ENCODE peak calls at places on chromosomes 1 and 21, in six cellular contexts. T is GM10248; V is activated CD8-positive, alpha-beta T cell treated with anti-CD3 and anti-CD28 coated beads for 36 hours; P is cardiac fibroblast; X is AG09319; Z is heart left ventricle. K is an unnamed sample.

GRCh38 chr1:211643324-211644212 is 31.9 kb downstream of the NEK2 start:
- DNase-seq in Z (no peak), X (no peak), T (peak), V (peak), P (no peak), K (peak)

GRCh38 chr1:204703826-204704612 is 18.5 kb upstream of the LRRN2 start:
- DNase-seq in P (no peak), X (no peak), Z (no peak), V (no peak), T (no peak), K (no peak)

GRCh38 chr21:46322351-46323226 is 1.1 kb downstream of the C21orf58 start:
- DNase-seq in V (peak), P (peak), T (no peak), Z (no peak), X (no peak), K (no peak)

GRCh38 chr1:63122051-63122450 is 200.3 kb upstream of the FOXD3 start:
- DNase-seq in T (peak), V (no peak), Z (no peak), X (no peak), P (no peak), K (no peak)

GRCh38 chr21:31917108-31917507 is 44.3 kb downstream of the HUNK start:
- DNase-seq in P (no peak), T (no peak), X (no peak), Z (no peak), V (no peak), K (no peak)

GRCh38 chr1:212456166-212456528 is 23.4 kb downstream of the NENF start:
- DNase-seq in T (no peak), Z (no peak), V (no peak), X (no peak), P (peak), K (no peak)

GRCh38 chr1:211133393-211133840 is 531 bp downstream of the KCNH1 start:
- DNase-seq in Z (no peak), X (no peak), P (no peak), V (peak), T (no peak), K (no peak)

GRCh38 chr21:43903451-43904091 is 38.5 kb downstream of the AGPAT3 start:
- DNase-seq in Z (peak), T (no peak), X (no peak), P (no peak), V (no peak), K (no peak)

GRCh38 chr1:15177710-15178166 is 24.2 kb downstream of the TMEM51 start:
- DNase-seq in V (no peak), T (no peak), Z (no peak), P (no peak), X (no peak), K (no peak)

GRCh38 chr1:117095237-117095636 is 26.3 kb downstream of the TRIM45 start:
- DNase-seq in V (no peak), P (no peak), Z (no peak), T (no peak), X (peak), K (no peak)

GRCh38 chr1:203410117-203410900 is 59.4 kb upstream of the FMOD start:
- DNase-seq in X (no peak), Z (no peak), P (no peak), V (no peak), T (no peak), K (no peak)

GRCh38 chr1:221429262-221429661 is 312.6 kb downstream of the DUSP10 start:
- DNase-seq in V (no peak), Z (no peak), X (no peak), T (no peak), P (peak), K (no peak)

GRCh38 chr1:173424786-173425407 is 52.2 kb upstream of the PRDX6 start:
- DNase-seq in P (no peak), Z (no peak), V (no peak), X (no peak), T (no peak), K (no peak)

GRCh38 chr1:156119503-156120209 is 5.1 kb downstream of the LMNA start:
- DNase-seq in Z (no peak), X (no peak), P (peak), V (no peak), T (no peak), K (peak)

GRCh38 chr1:204400893-204401510 is 10.6 kb downstream of the PPP1R15B start:
- DNase-seq in P (no peak), T (no peak), V (no peak), X (no peak), Z (no peak), K (no peak)

GRCh38 chr1:167490765-167491164 is 27.6 kb downstream of the CD247 start:
- DNase-seq in P (no peak), X (no peak), Z (no peak), T (no peak), V (no peak), K (no peak)

GRCh38 chr21:44475266-44475665 is 20.0 kb downstream of the LRRC3 start:
- DNase-seq in P (no peak), Z (no peak), T (no peak), X (no peak), V (no peak), K (no peak)

GRCh38 chr1:15455522-15455921 is 1.0 kb upstream of the CELA2A start:
- DNase-seq in P (peak), V (no peak), T (no peak), X (peak), Z (no peak), K (no peak)

GRCh38 chr1:219713981-219714381 is 101.1 kb upstream of the ZC3H11B start:
- DNase-seq in Z (no peak), P (peak), X (no peak), T (no peak), V (no peak), K (no peak)

GRCh38 chr1:91672601-91673161 is 172.0 kb downstream of the CDC7 start:
- DNase-seq in V (peak), T (no peak), Z (no peak), P (no peak), X (no peak), K (no peak)

GRCh38 chr1:100164226-100164625 is 13.8 kb downstream of the LRRC39 start:
- DNase-seq in Z (no peak), X (peak), P (peak), T (no peak), V (no peak), K (no peak)

GRCh38 chr1:4710592-4711190 is 56.3 kb downstream of the AJAP1 start:
- DNase-seq in X (no peak), P (no peak), Z (no peak), T (no peak), V (peak), K (no peak)

GRCh38 chr1:7302873-7303272 is 468.2 kb upstream of the VAMP3 start:
- DNase-seq in P (no peak), Z (no peak), T (no peak), V (no peak), X (no peak), K (no peak)
- TF ChIP-seq CTCF in P (peak), Z (no peak), T (no peak), V (no peak), X (no peak), K (no peak)

GRCh38 chr1:46485564-46486431 is 3.8 kb upstream of the DMBX1 start:
- DNase-seq in X (no peak), P (no peak), Z (no peak), V (no peak), T (no peak), K (no peak)

GRCh38 chr1:46489169-46489637 is 433 bp upstream of the DMBX1 start:
- DNase-seq in V (peak), Z (no peak), P (no peak), T (no peak), X (no peak), K (no peak)

GRCh38 chr1:46486432-46487015 is 3.1 kb upstream of the DMBX1 start:
- DNase-seq in V (no peak), T (no peak), X (no peak), P (no peak), Z (no peak), K (no peak)

GRCh38 chr1:46488343-46489168 is 1.1 kb upstream of the DMBX1 start:
- DNase-seq in V (peak), T (no peak), Z (no peak), P (peak), X (no peak), K (no peak)

GRCh38 chr1:46487818-46488218 is 1.8 kb upstream of the DMBX1 start:
- DNase-seq in T (no peak), Z (no peak), P (peak), X (no peak), V (peak), K (no peak)
- TF ChIP-seq CTCF in T (no peak), Z (no peak), P (peak), X (peak), V (peak), K (no peak)

GRCh38 chr1:182971219-182971618 is 18.3 kb upstream of the SHCBP1L start:
- DNase-seq in P (no peak), T (no peak), V (no peak), X (no peak), Z (no peak), K (no peak)

GRCh38 chr1:182968846-182969734 is 16.1 kb upstream of the SHCBP1L start:
- DNase-seq in P (no peak), V (no peak), X (no peak), T (no peak), Z (no peak), K (no peak)

GRCh38 chr1:182972231-182972630 is 19.3 kb upstream of the SHCBP1L start:
- DNase-seq in X (no peak), Z (no peak), P (no peak), V (no peak), T (no peak), K (no peak)

GRCh38 chr1:182974792-182975191 is 21.8 kb upstream of the SHCBP1L start:
- DNase-seq in X (no peak), Z (no peak), V (no peak), P (no peak), T (no peak), K (no peak)

DNA sequence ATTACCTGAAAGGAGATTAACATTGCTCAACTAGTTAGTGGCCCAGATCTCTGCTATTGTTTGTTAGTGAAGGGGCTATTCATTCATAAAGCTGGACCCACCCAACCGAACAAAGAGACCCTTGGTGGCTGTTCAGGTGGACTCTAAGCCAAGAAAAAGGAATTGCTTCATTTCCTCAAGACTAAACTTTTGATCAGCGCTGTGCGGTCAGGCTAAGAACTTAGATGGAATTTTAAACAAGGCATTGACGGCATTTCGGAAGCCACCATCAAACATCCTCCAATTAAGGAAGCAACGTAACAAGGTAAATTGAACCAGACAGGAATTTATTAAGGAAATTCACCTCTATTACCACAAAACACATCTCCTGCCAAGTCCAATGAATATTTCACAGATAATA is 19.9 kb upstream of the SHCBP1L start:
- DNase-seq in Z (no peak), V (no peak), P (no peak), X (no peak), T (no peak), K (no peak)
- TF ChIP-seq CTCF in Z (no peak), V (no peak), P (no peak), X (no peak), T (no peak), K (no peak)

DNA sequence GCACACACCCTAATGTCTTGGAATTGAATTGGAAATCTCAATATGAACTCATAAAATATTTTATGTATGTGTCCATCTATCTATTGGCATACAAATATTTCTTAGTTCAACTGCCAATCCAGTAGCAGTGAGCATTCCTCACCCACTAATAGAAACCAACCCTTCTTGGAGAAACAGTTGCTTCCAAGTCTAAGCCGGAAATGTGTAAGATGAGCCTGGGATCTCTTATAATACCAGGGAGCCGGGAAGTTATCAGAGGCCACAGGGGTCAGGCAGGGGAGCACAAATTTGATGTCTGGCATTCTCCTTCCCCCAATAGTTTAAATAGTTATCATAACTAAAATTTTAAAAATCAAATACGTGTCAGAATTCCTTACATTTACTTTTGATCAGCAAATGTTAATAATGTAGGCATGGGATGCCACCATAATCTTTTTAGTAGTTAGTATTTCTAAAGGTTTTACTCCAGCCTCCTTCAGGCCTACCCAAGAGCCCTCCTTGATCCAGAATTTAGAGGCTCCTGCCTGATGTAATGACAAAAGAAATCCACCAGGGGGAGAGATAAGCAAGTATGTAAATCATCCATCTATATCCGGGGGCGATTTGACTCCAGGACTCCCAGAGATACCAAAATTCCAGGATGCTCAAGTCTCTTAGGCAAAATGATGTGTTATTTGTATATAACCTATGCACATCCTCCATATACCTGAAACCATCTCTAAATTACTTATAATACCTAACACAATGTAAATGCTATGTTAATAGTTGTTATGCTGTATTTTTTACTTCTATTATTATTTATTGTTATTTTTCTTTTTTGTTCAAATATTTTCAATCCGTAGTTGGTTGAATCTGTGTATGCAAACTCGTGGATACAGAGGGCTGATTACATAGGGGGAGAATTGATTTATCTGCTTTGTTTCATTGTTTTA is 218.7 kb upstream of the COA6 start:
- DNase-seq in P (peak), Z (no peak), X (peak), T (peak), V (peak), K (no peak)
- TF ChIP-seq CTCF in P (peak), Z (peak), X (peak), T (peak), V (peak), K (peak)

GRCh38 chr1:12309783-12310742 is 80.2 kb downstream of the VPS13D start:
- DNase-seq in P (no peak), Z (no peak), T (no peak), V (no peak), X (no peak), K (no peak)

GRCh38 chr1:12315126-12315525 is 85.3 kb downstream of the VPS13D start:
- DNase-seq in Z (no peak), X (peak), P (peak), V (no peak), T (no peak), K (no peak)

GRCh38 chr1:12316331-12316730 is 86.5 kb downstream of the VPS13D start:
- DNase-seq in V (no peak), Z (no peak), P (peak), T (no peak), X (no peak), K (no peak)

DNA sequence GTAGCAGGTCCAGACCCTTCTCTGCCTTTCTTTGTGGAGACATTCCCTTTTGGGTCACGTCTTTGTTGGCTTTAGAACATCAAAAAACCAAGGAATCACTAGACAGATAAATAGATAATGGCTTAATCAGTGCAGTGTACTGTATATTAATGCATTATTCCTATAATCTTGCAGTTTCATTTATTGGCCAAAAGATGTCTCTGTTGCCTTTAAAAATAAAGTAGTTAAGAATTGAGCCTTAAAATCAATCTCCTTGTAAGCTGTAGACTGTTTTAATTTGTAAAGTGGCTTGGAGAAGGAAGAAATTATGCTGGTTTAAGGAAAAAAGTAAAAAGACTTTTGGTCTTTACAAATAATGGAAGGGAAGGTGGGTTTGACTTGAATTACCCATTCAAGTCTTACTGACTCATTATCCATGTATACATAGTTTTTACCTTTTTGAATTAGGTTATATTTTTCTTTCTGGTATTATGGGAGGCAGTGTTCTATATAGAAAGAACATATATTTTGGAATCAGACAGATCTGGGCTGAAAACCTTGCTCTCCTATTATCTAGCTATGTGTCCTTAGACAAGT is 84.6 kb downstream of the VPS13D start:
- DNase-seq in P (peak), Z (no peak), T (peak), V (no peak), X (no peak), K (no peak)
- TF ChIP-seq CTCF in P (peak), Z (peak), T (peak), V (peak), X (peak), K (peak)

GRCh38 chr1:82600314-82600713 is 799.6 kb downstream of the ADGRL2 start:
- DNase-seq in Z (no peak), T (no peak), X (no peak), V (no peak), P (no peak), K (no peak)

GRCh38 chr1:82598816-82599215 is 798.1 kb downstream of the ADGRL2 start:
- DNase-seq in V (no peak), P (no peak), T (no peak), Z (no peak), X (no peak), K (no peak)

DNA sequence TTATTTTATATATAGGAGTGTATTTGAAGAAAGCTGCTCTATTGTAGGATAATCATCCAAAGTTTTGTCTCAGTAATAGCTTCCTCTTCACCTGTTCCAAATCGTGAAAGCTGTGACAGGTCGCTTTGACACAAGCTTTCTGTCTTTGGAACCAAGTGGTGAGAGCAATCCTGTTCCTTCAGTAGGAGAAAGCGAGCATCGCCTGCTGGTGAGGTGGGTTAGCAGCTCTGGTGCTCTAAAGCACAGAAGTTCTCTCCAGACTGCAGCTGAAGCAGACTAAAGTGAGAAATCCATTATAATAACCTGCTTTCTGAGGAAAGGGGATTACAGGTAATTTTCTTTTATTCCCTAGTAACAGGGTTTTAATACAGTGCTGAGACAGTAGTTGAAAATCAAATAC is 803.8 kb downstream of the ADGRL2 start:
- DNase-seq in X (no peak), V (no peak), P (no peak), T (no peak), Z (no peak), K (no peak)
- TF ChIP-seq CTCF in X (no peak), V (no peak), P (no peak), T (no peak), Z (no peak), K (no peak)

GRCh38 chr1:163069655-163070277 is 605 bp downstream of the RGS4 start:
- DNase-seq in V (no peak), X (no peak), P (no peak), T (no peak), Z (no peak), K (no peak)

GRCh38 chr1:163068716-163069115 is 445 bp upstream of the RGS4 start:
- DNase-seq in P (peak), Z (no peak), V (no peak), X (no peak), T (no peak), K (no peak)

GRCh38 chr1:163066686-163067085 is 2.5 kb upstream of the RGS4 start:
- DNase-seq in Z (no peak), P (no peak), T (no peak), V (no peak), X (no peak), K (no peak)

GRCh38 chr1:163071381-163072255 is 2.5 kb downstream of the RGS4 start:
- DNase-seq in X (peak), T (peak), V (peak), P (peak), Z (peak), K (peak)

GRCh38 chr1:163069142-163069541 is at the start of gene RGS4:
- DNase-seq in X (peak), T (no peak), V (no peak), Z (peak), P (peak), K (peak)
- TF ChIP-seq CTCF in X (peak), T (no peak), V (no peak), Z (no peak), P (peak), K (peak)

DNA sequence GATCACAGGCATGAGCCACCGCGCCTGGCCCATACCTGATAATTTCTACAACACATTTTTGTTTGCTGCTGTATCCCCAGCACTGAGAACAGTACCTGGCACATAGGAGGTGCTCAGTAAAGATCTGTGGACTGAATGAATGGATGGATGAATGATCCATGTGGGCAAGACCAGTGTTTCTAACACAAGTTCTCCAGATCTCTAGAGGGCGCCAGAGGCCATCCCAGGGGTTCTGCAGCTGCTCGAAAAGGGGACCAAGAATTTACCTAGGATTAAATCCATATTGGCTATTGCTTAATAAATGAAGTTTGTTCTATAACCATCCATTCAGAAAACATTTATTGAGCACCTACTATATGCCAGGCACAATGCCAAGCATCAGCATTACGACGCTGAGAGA is 167.7 kb downstream of the ACTL8 start:
- DNase-seq in Z (peak), P (peak), V (peak), X (no peak), T (peak), K (no peak)
- TF ChIP-seq CTCF in Z (peak), P (peak), V (no peak), X (peak), T (peak), K (peak)